ENCODE peak calls at places on chromosomes 13 and 19, in eight cellular contexts. One of them, this sample, is unnamed.
A peak's percentile ranks its signal among the peaks of the same experiment; 100 is the strongest.

GRCh38 chr19:17125728-17126677 is 50.4 kb downstream of the MYO9B start:
- DNase-seq in frontal cortex: no peak
- DNase-seq in cardiac fibroblast: peak; percentile 56
- DNase-seq in substantia nigra: peak; percentile 54
- DNase-seq in iPS-NIHi11: no peak
- DNase-seq in stimulated activated CD4-positive, alpha-beta T cell treated with anti-CD3 and anti-CD28 coated beads, Interleukin-1b, Interleukin-23, amount 100 ng/mL, for 24 hours: peak; percentile 47
- DNase-seq in skeletal muscle cell: no peak
- DNase-seq in GM04504: no peak
- DNase-seq in this sample: peak; percentile 81

GRCh38 chr19:32563761-32564160 is 17.2 kb upstream of the PDCD5 start:
- DNase-seq in GM04504: no peak
- DNase-seq in frontal cortex: no peak
- DNase-seq in cardiac fibroblast: no peak
- DNase-seq in iPS-NIHi11: no peak
- DNase-seq in substantia nigra: no peak
- DNase-seq in skeletal muscle cell: no peak
- DNase-seq in stimulated activated CD4-positive, alpha-beta T cell treated with anti-CD3 and anti-CD28 coated beads, Interleukin-1b, Interleukin-23, amount 100 ng/mL, for 24 hours: no peak
- DNase-seq in this sample: no peak

GRCh38 chr13:40271511-40271910 is 394.9 kb downstream of the FOXO1 start:
- DNase-seq in iPS-NIHi11: no peak
- DNase-seq in substantia nigra: no peak
- DNase-seq in GM04504: no peak
- DNase-seq in cardiac fibroblast: no peak
- DNase-seq in frontal cortex: no peak
- DNase-seq in stimulated activated CD4-positive, alpha-beta T cell treated with anti-CD3 and anti-CD28 coated beads, Interleukin-1b, Interleukin-23, amount 100 ng/mL, for 24 hours: no peak
- DNase-seq in skeletal muscle cell: no peak
- DNase-seq in this sample: peak; percentile 57

GRCh38 chr13:67048793-67049150 is 181.4 kb downstream of the PCDH9 start:
- DNase-seq in stimulated activated CD4-positive, alpha-beta T cell treated with anti-CD3 and anti-CD28 coated beads, Interleukin-1b, Interleukin-23, amount 100 ng/mL, for 24 hours: no peak
- DNase-seq in skeletal muscle cell: peak; percentile 73
- DNase-seq in iPS-NIHi11: no peak
- DNase-seq in GM04504: peak; percentile 17
- DNase-seq in substantia nigra: no peak
- DNase-seq in frontal cortex: no peak
- DNase-seq in cardiac fibroblast: peak; percentile 85
- DNase-seq in this sample: no peak

GRCh38 chr19:16851031-16851712 is 22.0 kb downstream of the SIN3B start:
- DNase-seq in stimulated activated CD4-positive, alpha-beta T cell treated with anti-CD3 and anti-CD28 coated beads, Interleukin-1b, Interleukin-23, amount 100 ng/mL, for 24 hours: no peak
- DNase-seq in cardiac fibroblast: no peak
- DNase-seq in GM04504: no peak
- DNase-seq in frontal cortex: no peak
- DNase-seq in skeletal muscle cell: no peak
- DNase-seq in iPS-NIHi11: no peak
- DNase-seq in substantia nigra: no peak
- DNase-seq in this sample: no peak

GRCh38 chr19:21698215-21698614 is 69.2 kb downstream of the ZNF100 start:
- DNase-seq in iPS-NIHi11: no peak
- DNase-seq in substantia nigra: no peak
- DNase-seq in cardiac fibroblast: peak; percentile 21
- DNase-seq in GM04504: peak; percentile 5
- DNase-seq in frontal cortex: no peak
- DNase-seq in skeletal muscle cell: no peak
- DNase-seq in stimulated activated CD4-positive, alpha-beta T cell treated with anti-CD3 and anti-CD28 coated beads, Interleukin-1b, Interleukin-23, amount 100 ng/mL, for 24 hours: no peak
- DNase-seq in this sample: no peak

GRCh38 chr13:77898097-77898496 is 20.5 kb downstream of the EDNRB start:
- DNase-seq in skeletal muscle cell: no peak
- DNase-seq in stimulated activated CD4-positive, alpha-beta T cell treated with anti-CD3 and anti-CD28 coated beads, Interleukin-1b, Interleukin-23, amount 100 ng/mL, for 24 hours: no peak
- DNase-seq in cardiac fibroblast: peak; percentile 72
- DNase-seq in substantia nigra: no peak
- DNase-seq in GM04504: no peak
- DNase-seq in frontal cortex: no peak
- DNase-seq in iPS-NIHi11: no peak
- DNase-seq in this sample: no peak

GRCh38 chr19:1567116-1567847 is 843 bp downstream of the MEX3D start:
- DNase-seq in skeletal muscle cell: no peak
- DNase-seq in substantia nigra: no peak
- DNase-seq in frontal cortex: no peak
- DNase-seq in stimulated activated CD4-positive, alpha-beta T cell treated with anti-CD3 and anti-CD28 coated beads, Interleukin-1b, Interleukin-23, amount 100 ng/mL, for 24 hours: no peak
- DNase-seq in cardiac fibroblast: peak; percentile 14
- DNase-seq in iPS-NIHi11: no peak
- DNase-seq in GM04504: no peak
- DNase-seq in this sample: peak; percentile 64

GRCh38 chr13:24288870-24289269 is 20.5 kb upstream of the C1QTNF9 start:
- DNase-seq in skeletal muscle cell: no peak
- DNase-seq in frontal cortex: no peak
- DNase-seq in GM04504: no peak
- DNase-seq in cardiac fibroblast: no peak
- DNase-seq in stimulated activated CD4-positive, alpha-beta T cell treated with anti-CD3 and anti-CD28 coated beads, Interleukin-1b, Interleukin-23, amount 100 ng/mL, for 24 hours: no peak
- DNase-seq in iPS-NIHi11: no peak
- DNase-seq in substantia nigra: no peak
- DNase-seq in this sample: no peak

GRCh38 chr13:113863511-113864302 is at the start of gene GAS6:
- DNase-seq in skeletal muscle cell: no peak
- DNase-seq in substantia nigra: no peak
- DNase-seq in iPS-NIHi11: peak; percentile 80
- DNase-seq in cardiac fibroblast: peak; percentile 35
- DNase-seq in stimulated activated CD4-positive, alpha-beta T cell treated with anti-CD3 and anti-CD28 coated beads, Interleukin-1b, Interleukin-23, amount 100 ng/mL, for 24 hours: no peak
- DNase-seq in GM04504: no peak
- DNase-seq in frontal cortex: peak; percentile 82
- DNase-seq in this sample: peak; percentile 82

GRCh38 chr13:45048890-45049407 is 59.6 kb downstream of the GPALPP1 start:
- DNase-seq in frontal cortex: no peak
- DNase-seq in iPS-NIHi11: no peak
- DNase-seq in cardiac fibroblast: no peak
- DNase-seq in skeletal muscle cell: no peak
- DNase-seq in substantia nigra: no peak
- DNase-seq in stimulated activated CD4-positive, alpha-beta T cell treated with anti-CD3 and anti-CD28 coated beads, Interleukin-1b, Interleukin-23, amount 100 ng/mL, for 24 hours: no peak
- DNase-seq in GM04504: no peak
- DNase-seq in this sample: no peak

GRCh38 chr13:30457306-30457891 is 8.3 kb downstream of the HMGB1 start:
- DNase-seq in frontal cortex: no peak
- DNase-seq in substantia nigra: no peak
- DNase-seq in iPS-NIHi11: no peak
- DNase-seq in cardiac fibroblast: no peak
- DNase-seq in stimulated activated CD4-positive, alpha-beta T cell treated with anti-CD3 and anti-CD28 coated beads, Interleukin-1b, Interleukin-23, amount 100 ng/mL, for 24 hours: no peak
- DNase-seq in skeletal muscle cell: no peak
- DNase-seq in GM04504: no peak
- DNase-seq in this sample: no peak

GRCh38 chr19:49157445-49158224 is at the start of gene TRPM4:
- DNase-seq in cardiac fibroblast: peak; percentile 82
- DNase-seq in substantia nigra: peak; percentile 44
- DNase-seq in stimulated activated CD4-positive, alpha-beta T cell treated with anti-CD3 and anti-CD28 coated beads, Interleukin-1b, Interleukin-23, amount 100 ng/mL, for 24 hours: peak; percentile 62
- DNase-seq in iPS-NIHi11: peak; percentile 93
- DNase-seq in frontal cortex: peak; percentile 71
- DNase-seq in GM04504: peak; percentile 47
- DNase-seq in skeletal muscle cell: no peak
- DNase-seq in this sample: peak; percentile 96

GRCh38 chr19:48325265-48325910 is at the start of gene EMP3:
- DNase-seq in cardiac fibroblast: peak; percentile 96
- DNase-seq in substantia nigra: no peak
- DNase-seq in GM04504: peak; percentile 84
- DNase-seq in iPS-NIHi11: peak; percentile 74
- DNase-seq in frontal cortex: no peak
- DNase-seq in skeletal muscle cell: peak; percentile 85
- DNase-seq in stimulated activated CD4-positive, alpha-beta T cell treated with anti-CD3 and anti-CD28 coated beads, Interleukin-1b, Interleukin-23, amount 100 ng/mL, for 24 hours: peak; percentile 81
- DNase-seq in this sample: peak; percentile 88

GRCh38 chr19:46990998-46991676 is 28.5 kb upstream of the NPAS1 start:
- DNase-seq in iPS-NIHi11: peak; percentile 86
- DNase-seq in GM04504: peak; percentile 79
- DNase-seq in stimulated activated CD4-positive, alpha-beta T cell treated with anti-CD3 and anti-CD28 coated beads, Interleukin-1b, Interleukin-23, amount 100 ng/mL, for 24 hours: peak; percentile 53
- DNase-seq in skeletal muscle cell: no peak
- DNase-seq in frontal cortex: peak; percentile 76
- DNase-seq in cardiac fibroblast: peak; percentile 94
- DNase-seq in substantia nigra: peak; percentile 79
- DNase-seq in this sample: peak; percentile 85

GRCh38 chr13:102235689-102236088 is 166.2 kb downstream of the FGF14 start:
- DNase-seq in stimulated activated CD4-positive, alpha-beta T cell treated with anti-CD3 and anti-CD28 coated beads, Interleukin-1b, Interleukin-23, amount 100 ng/mL, for 24 hours: no peak
- DNase-seq in GM04504: no peak
- DNase-seq in frontal cortex: no peak
- DNase-seq in cardiac fibroblast: no peak
- DNase-seq in skeletal muscle cell: no peak
- DNase-seq in substantia nigra: no peak
- DNase-seq in iPS-NIHi11: no peak
- DNase-seq in this sample: no peak

GRCh38 chr19:30811397-30812098 is 439.4 kb downstream of the ZNF536 start:
- DNase-seq in skeletal muscle cell: no peak
- DNase-seq in GM04504: no peak
- DNase-seq in stimulated activated CD4-positive, alpha-beta T cell treated with anti-CD3 and anti-CD28 coated beads, Interleukin-1b, Interleukin-23, amount 100 ng/mL, for 24 hours: no peak
- DNase-seq in substantia nigra: no peak
- DNase-seq in cardiac fibroblast: no peak
- DNase-seq in frontal cortex: no peak
- DNase-seq in iPS-NIHi11: no peak
- DNase-seq in this sample: no peak

GRCh38 chr19:35592226-35592625 is 6.3 kb downstream of the PMIS2 start:
- DNase-seq in cardiac fibroblast: peak; percentile 70
- DNase-seq in GM04504: no peak
- DNase-seq in iPS-NIHi11: peak; percentile 75
- DNase-seq in substantia nigra: no peak
- DNase-seq in stimulated activated CD4-positive, alpha-beta T cell treated with anti-CD3 and anti-CD28 coated beads, Interleukin-1b, Interleukin-23, amount 100 ng/mL, for 24 hours: no peak
- DNase-seq in frontal cortex: no peak
- DNase-seq in skeletal muscle cell: peak; percentile 7
- DNase-seq in this sample: no peak

This sample was measured in Right ventricle myocardium superior.